ENCODE peak calls at places on chromosome 9, in six cellular contexts. M is upper lobe of right lung; Y is fibroblast of the aortic adventitia; P is stimulated activated CD4-positive, alpha-beta T cell treated with anti-CD3 and anti-CD28 coated beads, Interleukin-1b, Interleukin-23, amount 100 ng/mL, for 24 hours; I is GM20000; C is NCI-H1092. E is an unnamed sample.

GRCh38 chr9:75063556-75064305 is 24.2 kb downstream of the NMRK1 start:
- DNase-seq in M (no peak), Y (no peak), P (no peak), I (no peak), C (no peak), E (no peak)

GRCh38 chr9:84277646-84278045 is 62.9 kb downstream of the SLC28A3 start:
- DNase-seq in M (no peak), Y (no peak), P (no peak), I (no peak), C (no peak), E (no peak)

GRCh38 chr9:119453490-119453911 is 84.3 kb upstream of the BRINP1 start:
- DNase-seq in M (no peak), Y (peak; percentile 45), P (no peak), I (no peak), C (no peak), E (no peak)

GRCh38 chr9:38370231-38370630 is 22.3 kb upstream of the ALDH1B1 start:
- DNase-seq in M (no peak), Y (no peak), P (no peak), I (no peak), C (no peak), E (no peak)

GRCh38 chr9:15132107-15132506 is 174.9 kb downstream of the TTC39B start:
- DNase-seq in M (no peak), Y (no peak), P (no peak), I (no peak), C (no peak), E (no peak)

GRCh38 chr9:4750021-4750673 is 9.1 kb upstream of the AK3 start:
- DNase-seq in M (no peak), Y (peak; percentile 70), P (no peak), I (peak; percentile 46), C (no peak), E (no peak)

GRCh38 chr9:93574091-93574899 is 2.1 kb upstream of the PHF2 start:
- DNase-seq in M (no peak), Y (no peak), P (no peak), I (no peak), C (no peak), E (no peak)

GRCh38 chr9:98215266-98215665 is 22.8 kb upstream of the CORO2A start:
- DNase-seq in M (no peak), Y (no peak), P (no peak), I (no peak), C (no peak), E (no peak)

GRCh38 chr9:109182940-109183798 is 16.1 kb upstream of the FRRS1L start:
- DNase-seq in M (no peak), Y (peak; percentile 13), P (no peak), I (peak; percentile 61), C (no peak), E (no peak)

GRCh38 chr9:5551368-5551767 is 41.0 kb downstream of the PDCD1LG2 start:
- DNase-seq in M (no peak), Y (no peak), P (no peak), I (no peak), C (no peak), E (no peak)

GRCh38 chr9:16347886-16348285 is 522.6 kb downstream of the BNC2 start:
- DNase-seq in M (no peak), Y (no peak), P (no peak), I (no peak), C (no peak), E (no peak)

GRCh38 chr9:90825586-90825985 is 24.0 kb downstream of the SYK start:
- DNase-seq in M (no peak), Y (no peak), P (no peak), I (no peak), C (no peak), E (no peak)

GRCh38 chr9:91843623-91844111 is 106.4 kb downstream of the ROR2 start:
- DNase-seq in M (no peak), Y (peak; percentile 60), P (no peak), I (no peak), C (no peak), E (no peak)

E was measured in NCI-H1048.